ENCODE peak calls at places on chromosomes 5 and 9, in four cellular contexts. C is naive thymus-derived CD4-positive, alpha-beta T cell; G is hepatocyte; J is right cardiac atrium. Q is an unnamed sample. For H3K4me1 and H3K27me3, the result is how much of the 10 kb centered on the place peaks cover.

GRCh38 chr5:162132348-162132747 is 64.8 kb downstream of the GABRG2 start:
- DNase-seq in C (no peak), G (no peak), J (no peak), Q (no peak)

GRCh38 chr5:119168401-119168800 is 97.5 kb downstream of the DMXL1 start:
- DNase-seq in C (no peak), G (no peak), J (no peak), Q (no peak)

GRCh38 chr5:132090107-132090506 is 16.5 kb downstream of the CSF2 start:
- DNase-seq in C (no peak), G (no peak), J (no peak), Q (peak)

GRCh38 chr5:90881626-90882150 is 323.1 kb downstream of the ADGRV1 start:
- DNase-seq in C (no peak), G (no peak), J (no peak), Q (no peak)

GRCh38 chr9:134969401-134969800 is 51.7 kb upstream of the FCN1 start:
- DNase-seq in C (no peak), G (no peak), J (no peak), Q (no peak)

GRCh38 chr9:97570899-97571298 is 62.3 kb downstream of the TSTD2 start:
- DNase-seq in C (no peak), G (no peak), J (peak), Q (peak)

GRCh38 chr9:7094052-7094451 is 336.3 kb downstream of the KDM4C start:
- DNase-seq in C (no peak), G (no peak), J (no peak), Q (no peak)

GRCh38 chr9:88174324-88174723 is 36.0 kb upstream of the SPATA31C2 start:
- DNase-seq in C (no peak), G (peak), J (no peak), Q (peak)

GRCh38 chr5:135086326-135086725 is 52.3 kb upstream of the PITX1 start:
- DNase-seq in C (no peak), G (no peak), J (no peak), Q (no peak)

GRCh38 chr9:138009016-138009415 is 131.4 kb downstream of the CACNA1B start:
- DNase-seq in C (no peak), G (no peak), J (no peak), Q (no peak)

GRCh38 chr9:133155156-133155555 is 8.6 kb downstream of the GBGT1 start:
- DNase-seq in C (no peak), G (no peak), J (peak), Q (no peak)

GRCh38 chr9:131361202-131361833 is 32.6 kb upstream of the PRRC2B start:
- DNase-seq in C (peak), G (peak), J (no peak), Q (peak)

GRCh38 chr5:62475072-62475471 is 62.5 kb downstream of the IPO11 start:
- DNase-seq in C (no peak), G (no peak), J (peak), Q (no peak)

GRCh38 chr9:121499427-121500164 is at the start of gene GGTA1:
- DNase-seq in C (no peak), G (peak), J (peak), Q (peak)

GRCh38 chr9:126519660-126520425 is 93.9 kb upstream of the LMX1B start:
- DNase-seq in C (no peak), G (no peak), J (no peak), Q (peak)

GRCh38 chr5:159156839-159157238 is 52.5 kb downstream of the RNF145 start:
- DNase-seq in C (peak), G (peak), J (no peak), Q (peak)

GRCh38 chr5:119417891-119418781 is 34.2 kb upstream of the HSD17B4 start:
- DNase-seq in C (no peak), G (no peak), J (no peak), Q (no peak)

GRCh38 chr5:100553209-100553608 is 18.0 kb downstream of the FAM174A start:
- DNase-seq in C (no peak), G (no peak), J (no peak), Q (no peak)

GRCh38 chr5:59034498-59035186 is 451.8 kb downstream of the RAB3C start:
- DNase-seq in C (peak), G (peak), J (no peak), Q (peak)
- H3K4me1 ChIP-seq in C (under half), G (under half), J (under half), Q (under half)

DNA sequence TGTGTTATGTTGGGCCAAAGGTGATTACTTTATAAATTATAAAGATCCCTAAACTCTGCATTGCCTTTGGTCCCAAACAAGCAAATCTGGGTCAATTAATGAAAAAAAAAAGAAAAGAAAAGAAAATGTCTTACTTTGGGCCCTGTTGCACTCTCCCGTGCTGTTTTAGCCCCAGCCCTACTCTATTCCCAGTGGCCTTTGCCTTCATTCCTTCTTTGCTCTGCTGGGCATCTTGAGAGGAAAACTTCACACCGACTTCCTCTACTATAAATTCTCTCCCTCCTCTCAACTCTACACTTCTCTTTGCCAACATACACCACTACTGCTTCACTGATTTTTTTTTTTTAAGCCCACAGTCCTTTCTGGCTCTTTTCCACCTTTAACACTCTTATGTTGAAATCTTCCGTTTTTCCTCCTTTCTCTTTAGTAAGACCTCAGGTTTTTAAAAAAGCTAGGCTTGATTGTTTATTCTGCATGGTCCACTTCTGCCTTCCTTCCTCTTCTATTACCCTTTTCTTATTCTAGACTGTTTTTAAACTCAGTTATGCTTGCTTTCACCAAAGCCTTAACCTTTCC is 4.5 kb upstream of the MSMP start:
- DNase-seq in C (no peak), G (no peak), J (no peak), Q (no peak)
- H3K4me3 ChIP-seq in C (no peak), G (no peak), J (no peak), Q (no peak)

DNA sequence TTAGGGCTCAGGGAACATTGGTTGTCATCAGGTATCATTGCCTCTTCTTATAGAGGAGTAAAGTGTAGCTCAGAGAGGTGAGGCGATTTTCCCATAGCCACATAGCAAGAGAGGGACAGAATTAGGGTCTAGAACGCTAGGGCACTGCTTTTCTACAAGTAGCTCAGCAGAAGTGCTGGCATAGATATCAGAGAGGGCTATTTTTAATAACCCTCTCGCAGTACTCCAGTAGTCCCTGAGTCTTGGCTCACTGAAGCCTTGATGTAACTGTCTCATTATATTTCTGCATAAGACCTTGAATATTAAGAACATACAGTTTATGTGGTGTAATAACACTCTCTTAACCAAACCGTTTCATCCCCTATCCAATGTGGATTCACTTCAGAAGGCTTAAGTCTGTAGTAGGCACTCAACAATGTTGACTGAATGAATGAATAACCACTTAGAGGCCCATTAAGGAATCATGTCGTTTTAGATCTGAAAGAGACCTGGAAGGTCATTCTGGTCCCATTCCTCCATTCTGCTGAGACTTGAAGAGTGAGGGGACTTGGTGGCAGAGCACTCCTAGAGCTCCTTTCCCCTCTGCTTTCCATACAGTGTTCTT is 4.7 kb upstream of the FRMPD1 start:
- DNase-seq in C (no peak), G (no peak), J (no peak), Q (no peak)
- H3K27me3 ChIP-seq in C (under half), G (half or more), J (under half), Q (under half)

DNA sequence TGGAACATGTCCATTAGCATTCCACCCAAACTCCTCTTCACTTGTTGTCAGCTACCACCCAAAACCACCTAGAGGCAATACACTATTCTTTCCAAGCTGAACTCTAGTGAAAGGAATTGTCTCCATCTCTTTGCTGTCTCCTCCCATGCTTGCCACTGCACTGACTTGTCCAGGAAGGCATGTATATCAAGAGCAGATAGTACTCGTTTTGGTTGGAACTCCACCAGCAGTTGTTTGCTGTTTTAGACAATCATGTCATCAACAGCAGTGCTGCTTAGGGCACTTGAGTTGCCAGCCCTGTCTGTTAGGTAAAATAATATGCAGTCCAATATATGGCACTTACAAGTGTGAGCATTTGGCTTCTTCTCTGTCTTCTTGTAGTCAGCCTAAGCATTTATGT is 80.0 kb upstream of the SAP30L start:
- DNase-seq in C (no peak), G (no peak), J (no peak), Q (no peak)
- H3K4me1 ChIP-seq in C (under half), G (under half), J (under half), Q (under half)

DNA sequence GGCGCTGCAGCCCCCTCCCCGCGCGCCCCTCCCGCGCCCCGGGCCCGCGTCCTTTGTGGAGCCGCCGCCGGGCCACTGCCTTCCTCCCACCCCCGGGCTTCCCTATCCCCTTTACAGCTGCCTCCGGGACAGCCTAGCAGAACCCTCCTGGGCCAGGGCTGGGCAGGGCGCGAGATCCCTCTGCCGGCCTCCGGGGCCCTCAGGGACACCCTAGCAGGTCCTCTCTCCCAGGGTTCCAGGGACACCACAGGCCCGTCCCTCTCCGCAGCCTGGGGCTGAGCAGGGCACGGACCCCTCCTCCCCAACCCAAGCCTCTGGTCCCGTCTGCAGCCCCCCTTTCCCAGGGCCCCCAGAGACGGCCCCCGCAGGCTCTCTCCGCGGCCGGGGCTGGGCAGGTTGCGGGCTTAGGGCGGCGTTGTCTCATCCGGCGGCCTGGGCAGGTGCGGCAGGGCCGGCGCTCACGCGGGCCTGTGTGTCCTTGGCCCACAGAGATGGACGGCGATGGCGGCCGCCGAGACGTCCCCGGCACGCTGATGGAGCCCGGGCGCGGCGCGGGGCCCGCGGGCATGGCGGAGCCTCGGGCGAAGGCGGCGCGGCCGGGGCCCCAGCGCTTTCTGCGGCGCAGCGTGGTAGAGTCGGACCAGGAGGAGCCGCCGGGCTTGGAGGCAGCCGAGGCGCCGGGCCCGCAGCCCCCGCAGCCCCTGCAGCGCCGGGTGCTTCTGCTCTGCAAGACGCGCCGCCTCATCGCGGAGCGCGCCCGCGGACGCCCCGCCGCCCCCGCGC is 691 bp downstream of the WNK2 start:
- DNase-seq in C (no peak), G (no peak), J (peak), Q (no peak)
- H3K4me3 ChIP-seq in C (peak), G (peak), J (peak), Q (no peak)

Q was measured in SJCRH30.